ENCODE peak calls at places on chromosome X, in eight cellular contexts. Q, U, G, L, R, F, J and X are unnamed samples.

GRCh38 chrX:72299891-72300630 is 5.7 kb downstream of the CITED1 start:
- DNase-seq in G (no peak), U (no peak), J (no peak), L (no peak), R (no peak), F (no peak), Q (no peak), X (no peak)

GRCh38 chrX:3994315-3994714 is 280.9 kb upstream of the PRKX start:
- DNase-seq in R (no peak), Q (no peak), G (no peak), J (no peak), F (no peak), U (no peak), L (no peak), X (no peak)

GRCh38 chrX:38975368-38975767 is 174.1 kb downstream of the MID1IP1 start:
- DNase-seq in Q (no peak), U (no peak), L (no peak), R (no peak), J (no peak), F (peak; percentile 17), G (no peak), X (no peak)

GRCh38 chrX:95762716-95763115 is 921.9 kb upstream of the DIAPH2 start:
- DNase-seq in Q (peak; percentile 46), L (no peak), F (no peak), R (no peak), G (no peak), J (no peak), U (no peak), X (no peak)

GRCh38 chrX:131987252-131987651 is 35.9 kb upstream of the STK26 start:
- DNase-seq in L (no peak), U (no peak), R (no peak), Q (no peak), F (no peak), G (no peak), J (no peak), X (no peak)

GRCh38 chrX:54494970-54495813 is 842 bp downstream of the FGD1 start:
- DNase-seq in L (no peak), Q (peak; percentile 34), R (no peak), G (peak; percentile 63), F (peak; percentile 28), U (peak; percentile 18), J (peak; percentile 57), X (no peak)

GRCh38 chrX:105451426-105451825 is 230.9 kb upstream of the TEX13A start:
- DNase-seq in R (no peak), G (no peak), F (no peak), L (no peak), J (no peak), Q (no peak), U (peak; percentile 40), X (no peak)

GRCh38 chrX:39974228-39974627 is 123.5 kb downstream of the BCOR start:
- DNase-seq in G (no peak), R (no peak), Q (no peak), J (no peak), L (no peak), F (no peak), U (no peak), X (no peak)

GRCh38 chrX:141220342-141221008 is 21.8 kb downstream of the SPANXC start:
- DNase-seq in R (peak; percentile 36), J (no peak), U (peak; percentile 71), Q (no peak), F (peak; percentile 61), L (no peak), G (no peak), X (peak; percentile 35)

GRCh38 chrX:104253567-104254441 is 929 bp downstream of the ESX1 start:
- DNase-seq in J (no peak), F (no peak), G (no peak), R (no peak), L (no peak), U (no peak), Q (peak; percentile 48), X (no peak)

GRCh38 chrX:71859637-71860036 is 51.0 kb upstream of the NHSL2 start:
- DNase-seq in J (no peak), G (no peak), F (peak; percentile 36), R (no peak), U (peak; percentile 45), Q (peak; percentile 63), L (no peak), X (no peak)

GRCh38 chrX:108397627-108398392 is 40.4 kb downstream of the COL4A6 start:
- DNase-seq in F (no peak), R (no peak), G (no peak), U (peak; percentile 74), J (no peak), Q (no peak), L (no peak), X (no peak)

GRCh38 chrX:68681443-68681941 is 34.0 kb downstream of the STARD8 start:
- DNase-seq in L (no peak), G (no peak), R (no peak), Q (no peak), J (no peak), U (peak; percentile 87), F (peak; percentile 59), X (no peak)

GRCh38 chrX:17836830-17837229 is 24.3 kb downstream of the RAI2 start:
- DNase-seq in Q (no peak), J (no peak), R (no peak), U (peak; percentile 24), G (no peak), L (no peak), F (no peak), X (no peak)

GRCh38 chrX:119340606-119341205 is 58.4 kb upstream of the SLC25A43 start:
- DNase-seq in G (no peak), R (no peak), J (no peak), U (no peak), L (no peak), F (no peak), Q (no peak), X (no peak)

GRCh38 chrX:150460063-150460462 is 96.9 kb downstream of the MAMLD1 start:
- DNase-seq in R (no peak), J (no peak), F (no peak), L (no peak), G (no peak), U (no peak), Q (no peak), X (no peak)

GRCh38 chrX:3522016-3522690 is 175.7 kb upstream of the MXRA5 start:
- DNase-seq in U (peak; percentile 94), G (no peak), J (no peak), R (no peak), F (peak; percentile 94), Q (no peak), L (no peak), X (no peak)

GRCh38 chrX:115372026-115372610 is 82.6 kb downstream of the LUZP4 start:
- DNase-seq in F (peak; percentile 72), G (no peak), U (peak; percentile 70), J (no peak), R (no peak), Q (peak; percentile 47), L (no peak), X (peak; percentile 46)

GRCh38 chrX:112947981-112948380 is 107.3 kb upstream of the AMOT start:
- DNase-seq in R (no peak), Q (no peak), G (no peak), L (no peak), U (no peak), F (no peak), J (no peak), X (no peak)

GRCh38 chrX:65948103-65948502 is 91.8 kb downstream of the VSIG4 start:
- DNase-seq in U (no peak), L (no peak), G (no peak), F (no peak), J (no peak), Q (no peak), R (no peak), X (no peak)

DNA sequence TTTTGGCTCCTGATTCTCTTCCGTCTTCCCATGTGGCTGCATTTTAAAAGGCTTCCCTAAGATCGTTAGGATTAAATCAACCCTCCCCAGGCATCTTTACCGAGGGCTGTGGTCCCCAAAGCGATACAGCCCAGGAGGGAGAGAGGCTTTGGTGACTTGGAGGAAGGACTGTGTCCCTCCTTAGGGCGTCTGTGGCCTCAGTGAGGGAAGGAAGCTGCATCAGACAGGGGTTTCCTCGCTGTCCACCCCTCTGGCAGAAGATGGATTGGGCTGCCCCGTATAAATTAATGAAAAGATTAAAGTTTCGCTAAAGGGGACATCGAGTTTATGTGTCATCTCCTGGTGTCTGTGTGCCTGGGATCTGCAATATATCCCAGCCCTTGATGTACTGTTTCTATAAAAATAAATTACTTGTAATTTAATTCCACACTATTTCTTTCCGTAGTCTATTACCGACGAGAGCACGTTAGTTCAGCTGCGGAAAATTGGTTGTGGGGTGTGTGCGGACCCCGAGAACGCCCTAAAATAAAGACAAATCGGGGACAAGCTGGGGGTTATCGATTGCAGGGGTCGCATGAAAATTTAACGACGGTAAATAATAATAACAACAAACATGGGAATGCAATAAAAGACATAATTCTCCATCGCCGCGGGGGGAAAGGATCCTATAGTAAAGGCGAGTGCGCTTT is 6.5 kb downstream of the SHOX start:
- DNase-seq in R (no peak), Q (no peak), F (no peak), G (no peak), U (no peak), L (no peak), J (no peak), X (no peak)
- H3K4me3 ChIP-seq in R (no peak overlapping the region), Q (no peak overlapping the region), F (no peak overlapping the region), G (no peak overlapping the region), U (no peak overlapping the region), L (no peak overlapping the region), J (no peak overlapping the region), X (no peak overlapping the region)

GRCh38 chrX:130172127-130172834 is 519 bp downstream of the RAB33A start:
- DNase-seq in Q (no peak), J (no peak), G (no peak), U (no peak), F (no peak), L (no peak), R (no peak), X (no peak)
- H3K4me3 ChIP-seq in Q (peak overlapping the region; percentile 35), J (no peak overlapping the region), G (peak overlapping the region; percentile 53), U (peak overlapping the region; percentile 46), F (peak overlapping the region; percentile 55), L (peak overlapping the region; percentile 78), R (peak overlapping the region; percentile 61), X (peak overlapping the region; percentile 57)

GRCh38 chrX:153885208-153885787 is 675 bp downstream of the L1CAM start:
- DNase-seq in R (no peak), Q (no peak), J (no peak), F (no peak), G (no peak), U (no peak), L (no peak), X (no peak)
- H3K4me3 ChIP-seq in R (no peak overlapping the region), Q (no peak overlapping the region), J (no peak overlapping the region), F (no peak overlapping the region), G (no peak overlapping the region), U (no peak overlapping the region), L (no peak overlapping the region), X (peak overlapping the region; percentile 37)

GRCh38 chrX:49163555-49164419 is 1.2 kb downstream of the MAGIX start:
- DNase-seq in F (peak; percentile 75), Q (peak; percentile 81), R (no peak), L (peak; percentile 73), J (peak; percentile 91), G (peak; percentile 93), U (peak; percentile 76), X (no peak)

GRCh38 chrX:49167740-49168108 is 4.0 kb upstream of the PLP2 start:
- DNase-seq in Q (no peak), F (no peak), L (no peak), G (no peak), R (no peak), U (no peak), J (no peak), X (no peak)

GRCh38 chrX:49166914-49167739 is 4.6 kb downstream of the MAGIX start:
- DNase-seq in G (peak; percentile 82), L (peak; percentile 76), U (peak; percentile 45), Q (peak; percentile 53), J (peak; percentile 93), F (peak; percentile 86), R (no peak), X (no peak)

GRCh38 chrX:49164589-49165360 is 2.2 kb downstream of the MAGIX start:
- DNase-seq in F (no peak), R (no peak), L (no peak), J (no peak), G (no peak), Q (no peak), U (no peak), X (no peak)

GRCh38 chrX:49165901-49166881 is 3.6 kb downstream of the MAGIX start:
- DNase-seq in G (peak; percentile 87), L (peak; percentile 64), J (peak; percentile 83), R (no peak), F (peak; percentile 62), Q (peak; percentile 84), U (peak; percentile 41), X (no peak)
- H3K4me3 ChIP-seq in G (peak overlapping the region; percentile 40), L (peak overlapping the region; percentile 50), J (peak overlapping the region; percentile 15), R (peak overlapping the region; percentile 25), F (peak overlapping the region; percentile 59), Q (no peak overlapping the region), U (no peak overlapping the region), X (peak overlapping the region; percentile 31)